ENCODE peak calls at places on chromosome 11, in seven cellular contexts. K is fibroblast of lung, I is osteoblast, G is dorsolateral prefrontal cortex, N is psoas muscle, P is epithelial cell of esophagus, B is foreskin fibroblast. Q is an unnamed sample.

GRCh38 chr11:73267921-73268540 is 4.1 kb upstream of the P2RY6 start:
- DNase-seq in K (no peak), I (no peak), G (no peak), N (no peak), P (no peak), B (no peak), Q (no peak)

GRCh38 chr11:80118071-80118470 is 677.2 kb upstream of the TENM4 start:
- DNase-seq in K (no peak), I (no peak), G (no peak), N (no peak), P (peak), B (no peak), Q (no peak)

GRCh38 chr11:71240865-71241691 is 11.3 kb downstream of the SHANK2 start:
- DNase-seq in K (peak), I (peak), G (no peak), N (no peak), P (peak), B (peak), Q (peak)

GRCh38 chr11:27673979-27674663 is 26.1 kb downstream of the BDNF start:
- DNase-seq in K (no peak), I (no peak), G (no peak), N (no peak), P (peak), B (peak), Q (no peak)

GRCh38 chr11:22879615-22880014 is 19.3 kb upstream of the CCDC179 start:
- DNase-seq in K (no peak), I (peak), G (no peak), N (no peak), P (peak), B (no peak), Q (no peak)

GRCh38 chr11:91823252-91823830 is 401.3 kb upstream of the FAT3 start:
- DNase-seq in K (no peak), I (no peak), G (no peak), N (no peak), P (no peak), B (no peak), Q (no peak)

GRCh38 chr11:14310696-14311095 is 48.3 kb downstream of the RRAS2 start:
- DNase-seq in K (no peak), I (no peak), G (no peak), N (no peak), P (peak), B (peak), Q (no peak)

GRCh38 chr11:104572279-104572678 is 326.0 kb downstream of the CASP12 start:
- DNase-seq in K (peak), I (no peak), G (no peak), N (no peak), P (peak), B (peak), Q (no peak)

GRCh38 chr11:124870430-124870829 is 5.2 kb downstream of the ROBO3 start:
- DNase-seq in K (no peak), I (no peak), G (no peak), N (no peak), P (no peak), B (no peak), Q (no peak)

GRCh38 chr11:132342408-132342807 is 972.0 kb downstream of the NTM start:
- DNase-seq in K (no peak), I (no peak), G (no peak), N (no peak), P (no peak), B (no peak), Q (no peak)

GRCh38 chr11:119375629-119376196 is 5.8 kb downstream of the USP2 start:
- DNase-seq in K (peak), I (peak), G (peak), N (peak), P (no peak), B (peak), Q (no peak)

GRCh38 chr11:28289444-28289843 is 181.3 kb downstream of the METTL15 start:
- DNase-seq in K (no peak), I (no peak), G (no peak), N (no peak), P (no peak), B (no peak), Q (no peak)

GRCh38 chr11:63537293-63538101 is 889 bp downstream of the PLAAT4 start:
- DNase-seq in K (peak), I (peak), G (peak), N (peak), P (no peak), B (peak), Q (no peak)

GRCh38 chr11:32630844-32631243 is 47.2 kb downstream of the EIF3M start:
- DNase-seq in K (no peak), I (no peak), G (no peak), N (no peak), P (no peak), B (no peak), Q (no peak)

GRCh38 chr11:14232652-14233051 is 126.3 kb downstream of the RRAS2 start:
- DNase-seq in K (no peak), I (no peak), G (no peak), N (no peak), P (no peak), B (no peak), Q (no peak)

GRCh38 chr11:105665281-105665680 is 55.4 kb downstream of the GRIA4 start:
- DNase-seq in K (no peak), I (no peak), G (no peak), N (no peak), P (no peak), B (no peak), Q (no peak)

GRCh38 chr11:126146454-126147192 is 64.8 kb downstream of the RPUSD4 start:
- DNase-seq in K (no peak), I (no peak), G (no peak), N (no peak), P (no peak), B (no peak), Q (no peak)

GRCh38 chr11:70616938-70617674 is 218.8 kb downstream of the CTTN start:
- DNase-seq in K (no peak), I (peak), G (no peak), N (no peak), P (no peak), B (no peak), Q (no peak)

GRCh38 chr11:126607374-126607773 is 251.9 kb downstream of the ST3GAL4 start:
- DNase-seq in K (peak), I (peak), G (peak), N (peak), P (peak), B (peak), Q (no peak)

GRCh38 chr11:10743354-10744035 is 7.6 kb upstream of the CTR9 start:
- DNase-seq in K (no peak), I (no peak), G (no peak), N (no peak), P (no peak), B (no peak), Q (no peak)

GRCh38 chr11:111730871-111731591 is 35.2 kb downstream of the PPP2R1B start:
- DNase-seq in K (peak), I (peak), G (no peak), N (peak), P (peak), B (peak), Q (no peak)

GRCh38 chr11:125916683-125917337 is 12.5 kb downstream of the DDX25 start:
- DNase-seq in K (no peak), I (no peak), G (no peak), N (no peak), P (no peak), B (no peak), Q (no peak)

GRCh38 chr11:106403751-106404150 is 326.3 kb downstream of the AASDHPPT start:
- DNase-seq in K (no peak), I (no peak), G (no peak), N (no peak), P (no peak), B (no peak), Q (no peak)

GRCh38 chr11:94734563-94735275 is 33.4 kb upstream of the AMOTL1 start:
- DNase-seq in K (no peak), I (no peak), G (no peak), N (no peak), P (peak), B (no peak), Q (no peak)

GRCh38 chr11:119743041-119743440 is 14.0 kb upstream of the NECTIN1 start:
- DNase-seq in K (no peak), I (no peak), G (no peak), N (no peak), P (no peak), B (no peak), Q (no peak)

GRCh38 chr11:64531422-64531821 is 59.6 kb upstream of the SLC22A12 start:
- DNase-seq in K (no peak), I (no peak), G (no peak), N (no peak), P (no peak), B (no peak), Q (no peak)

GRCh38 chr11:120306519-120307242 is 18.4 kb upstream of the TLCD5 start:
- DNase-seq in K (peak), I (peak), G (no peak), N (no peak), P (peak), B (peak), Q (no peak)

GRCh38 chr11:36431429-36432092 is 78.5 kb downstream of the TRAF6 start:
- DNase-seq in K (peak), I (peak), G (no peak), N (peak), P (peak), B (peak), Q (no peak)
- TF ChIP-seq CTCF in K (no peak), I (peak), G (no peak), N (no peak), P (peak), B (peak), Q (no peak)

DNA sequence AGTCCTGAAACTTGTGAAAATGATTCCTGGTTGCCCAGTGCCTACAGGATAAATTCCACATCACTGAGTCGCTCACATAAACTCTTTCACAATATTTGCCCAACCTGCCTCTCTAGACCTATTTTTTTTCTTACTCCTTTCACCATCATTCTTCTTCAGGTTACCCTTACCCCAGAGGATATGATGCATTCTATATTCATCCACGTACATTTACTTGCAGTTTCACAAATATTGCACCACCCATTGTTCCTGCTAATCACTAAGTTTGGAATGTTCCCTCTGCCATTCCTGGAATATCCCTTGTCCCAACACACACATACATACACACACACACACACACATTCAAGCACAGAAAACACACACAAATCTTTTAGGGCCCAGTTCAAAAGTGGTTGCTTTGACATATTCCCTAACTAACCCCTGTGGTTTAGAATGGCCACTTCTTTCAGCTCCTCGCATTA is 379.5 kb downstream of the ETS1 start:
- DNase-seq in K (peak), I (peak), G (no peak), N (no peak), P (peak), B (peak), Q (no peak)
- H3K4me3 ChIP-seq in K (no peak), I (peak), G (no peak), N (no peak), P (no peak), B (no peak), Q (no peak)

DNA sequence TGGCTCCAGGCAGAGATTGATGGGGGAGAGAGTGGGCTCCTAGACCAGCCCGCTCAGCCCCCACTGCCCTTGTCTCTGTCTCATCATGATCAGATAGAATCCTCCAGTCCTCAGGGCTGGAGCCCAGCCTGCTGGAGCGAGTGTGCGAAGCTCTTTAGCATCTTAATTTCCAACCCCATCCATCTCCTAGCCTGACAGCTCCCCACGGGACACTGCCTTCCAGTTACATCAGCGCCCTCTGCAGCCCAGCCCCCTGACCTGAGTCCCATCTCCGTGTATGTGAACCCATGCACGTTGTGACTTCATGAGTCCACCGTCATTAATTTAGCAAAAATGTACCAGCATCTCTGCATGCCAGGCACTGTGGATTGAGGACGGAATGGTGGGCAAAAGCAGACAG is 2.1 kb downstream of the P2RX3 start:
- DNase-seq in K (no peak), I (peak), G (no peak), N (no peak), P (peak), B (peak), Q (no peak)
- TF ChIP-seq CTCF in K (no peak), I (peak), G (no peak), N (no peak), P (no peak), B (no peak), Q (no peak)

GRCh38 chr11:75719089-75719638 is 1.5 kb downstream of the MOGAT2 start:
- DNase-seq in K (no peak), I (no peak), G (no peak), N (no peak), P (no peak), B (no peak), Q (peak)

GRCh38 chr11:75719639-75720239 is 2.1 kb downstream of the MOGAT2 start:
- DNase-seq in K (no peak), I (no peak), G (no peak), N (no peak), P (no peak), B (no peak), Q (no peak)

GRCh38 chr11:75722669-75723042 is 5.0 kb downstream of the MOGAT2 start:
- DNase-seq in K (no peak), I (no peak), G (no peak), N (no peak), P (no peak), B (no peak), Q (no peak)

GRCh38 chr11:75721852-75722668 is 4.4 kb downstream of the MOGAT2 start:
- DNase-seq in K (no peak), I (no peak), G (no peak), N (no peak), P (no peak), B (no peak), Q (no peak)

GRCh38 chr11:75720639-75721038 is 3.0 kb downstream of the MOGAT2 start:
- DNase-seq in K (no peak), I (no peak), G (no peak), N (no peak), P (no peak), B (no peak), Q (no peak)
- H3K4me3 ChIP-seq in K (no peak), I (no peak), G (no peak), N (no peak), P (no peak), B (no peak), Q (no peak)

GRCh38 chr11:97140885-97141494 is 751.2 kb downstream of the JRKL start:
- DNase-seq in K (peak), I (no peak), G (no peak), N (no peak), P (peak), B (peak), Q (no peak)
- TF ChIP-seq CTCF in K (no peak), I (no peak), G (peak), N (peak), P (peak), B (peak), Q (peak)

GRCh38 chr11:44608654-44609027 is 43.2 kb downstream of the CD82 start:
- DNase-seq in K (no peak), I (peak), G (no peak), N (no peak), P (no peak), B (no peak), Q (no peak)
- H3K4me3 ChIP-seq in K (no peak), I (no peak), G (no peak), N (no peak), P (no peak), B (no peak), Q (no peak)